ENCODE peak calls at places on chromosomes 2 and 18, in six cellular contexts. H is activated T-cell treated with anti-CD3 and anti-CD28 coated beads for 1 hour, Q is LHCN-M2, Y is T follicular helper cell, A is A172, G is activated T-helper 1 cell treated with Interleukin-2 at 50 U/mL for 16 hours. O is an unnamed sample.

GRCh38 chr2:174053285-174053684 is 88.1 kb upstream of the SP3 start:
- DNase-seq in G (no peak), H (no peak), A (no peak), Y (no peak), Q (no peak), O (no peak)

GRCh38 chr2:105400138-105400540 is 1.3 kb upstream of the FHL2 start:
- DNase-seq in Q (no peak), A (no peak), Y (no peak), H (no peak), G (no peak), O (no peak)

GRCh38 chr2:238489896-238490295 is 63.2 kb downstream of the ASB1 start:
- DNase-seq in G (no peak), Q (no peak), H (no peak), A (no peak), Y (no peak), O (no peak)

GRCh38 chr18:32509121-32509520 is 38.4 kb upstream of the GAREM1 start:
- DNase-seq in Y (no peak), G (no peak), A (no peak), H (no peak), Q (no peak), O (no peak)

GRCh38 chr2:38092196-38092902 is 16.4 kb upstream of the CYP1B1 start:
- DNase-seq in Y (no peak), H (no peak), A (peak; percentile 67), Q (peak; percentile 78), G (no peak), O (no peak)

GRCh38 chr2:37858197-37858711 is 66.8 kb upstream of the RMDN2 start:
- DNase-seq in H (no peak), Q (peak; percentile 46), A (peak; percentile 39), Y (no peak), G (no peak), O (no peak)

GRCh38 chr2:118264591-118264990 is 176.3 kb downstream of the INSIG2 start:
- DNase-seq in H (no peak), G (no peak), Y (no peak), A (peak; percentile 5), Q (no peak), O (no peak)

GRCh38 chr2:126883661-126884030 is 15.0 kb upstream of the TEX51 start:
- DNase-seq in A (no peak), G (no peak), H (no peak), Y (no peak), Q (no peak), O (no peak)

GRCh38 chr18:77118256-77119090 is 14.1 kb downstream of the MBP start:
- DNase-seq in A (no peak), G (no peak), Y (no peak), H (no peak), Q (no peak), O (no peak)

GRCh38 chr2:127759931-127760330 is 51.0 kb downstream of the WDR33 start:
- DNase-seq in Y (no peak), A (no peak), H (no peak), Q (no peak), G (no peak), O (no peak)

GRCh38 chr2:112493048-112493447 is 11.1 kb downstream of the TTL start:
- DNase-seq in G (no peak), Q (no peak), H (no peak), Y (no peak), A (no peak), O (no peak)

GRCh38 chr2:23436346-23437099 is 51.5 kb downstream of the KLHL29 start:
- DNase-seq in Y (no peak), H (no peak), Q (no peak), G (no peak), A (peak; percentile 25), O (no peak)

GRCh38 chr2:150413416-150413815 is 74.1 kb downstream of the RND3 start:
- DNase-seq in A (no peak), H (no peak), Q (no peak), G (no peak), Y (no peak), O (no peak)

GRCh38 chr18:27599202-27599829 is 414.2 kb upstream of the CHST9 start:
- DNase-seq in Q (peak; percentile 27), Y (no peak), H (no peak), A (peak; percentile 33), G (no peak), O (no peak)

GRCh38 chr18:58183226-58183625 is 139.2 kb downstream of the NEDD4L start:
- DNase-seq in Y (no peak), G (no peak), A (no peak), Q (no peak), H (no peak), O (no peak)

GRCh38 chr2:189096769-189097447 is 82.7 kb downstream of the COL5A2 start:
- DNase-seq in H (no peak), A (peak; percentile 96), G (no peak), Y (no peak), Q (peak; percentile 93), O (no peak)

GRCh38 chr2:219736196-219736595 is 108.8 kb downstream of the SLC4A3 start:
- DNase-seq in Q (peak; percentile 67), H (no peak), G (no peak), Y (no peak), A (peak; percentile 84), O (no peak)

GRCh38 chr2:71419145-71419544 is 34.2 kb upstream of the DYSF start:
- DNase-seq in Y (no peak), Q (no peak), H (no peak), A (no peak), G (no peak), O (no peak)

GRCh38 chr2:43119303-43119702 is 107.1 kb downstream of the ZFP36L2 start:
- DNase-seq in A (no peak), G (no peak), Y (no peak), H (no peak), Q (no peak), O (no peak)

GRCh38 chr2:24482256-24482971 is 8.6 kb upstream of the NCOA1 start:
- DNase-seq in Y (no peak), A (no peak), G (no peak), Q (no peak), H (no peak), O (peak; percentile 66)

GRCh38 chr2:190973726-190974628 is 40.0 kb downstream of the STAT1 start:
- DNase-seq in A (no peak), G (no peak), Q (no peak), H (no peak), Y (no peak), O (no peak)

GRCh38 chr2:220847587-220847986 is 724.5 kb downstream of the EPHA4 start:
- DNase-seq in A (peak; percentile 98), G (no peak), Q (peak; percentile 86), H (no peak), Y (no peak), O (no peak)

GRCh38 chr2:47519147-47519537 is 116.2 kb downstream of the MSH2 start:
- DNase-seq in Q (no peak), H (no peak), G (no peak), A (no peak), Y (no peak), O (no peak)

GRCh38 chr2:160376576-160376975 is 117.0 kb downstream of the RBMS1 start:
- DNase-seq in H (no peak), G (no peak), Q (peak; percentile 77), A (peak; percentile 55), Y (no peak), O (no peak)

GRCh38 chr2:127175821-127176354 is 44.2 kb downstream of the CYP27C1 start:
- DNase-seq in G (no peak), A (no peak), Y (no peak), H (no peak), Q (no peak), O (no peak)

GRCh38 chr2:120108049-120108448 is 95.2 kb downstream of the EPB41L5 start:
- DNase-seq in G (no peak), A (peak; percentile 49), Q (peak; percentile 91), H (no peak), Y (no peak), O (no peak)

GRCh38 chr18:42156266-42156665 is 201.2 kb downstream of the PIK3C3 start:
- DNase-seq in G (no peak), H (no peak), Q (peak; percentile 48), Y (no peak), A (peak; percentile 2), O (no peak)

GRCh38 chr18:70931942-70932814 is 643.3 kb downstream of the SOCS6 start:
- DNase-seq in A (peak; percentile 19), G (no peak), Q (peak; percentile 1), Y (no peak), H (no peak), O (no peak)

GRCh38 chr2:230920167-230920566 is 4.9 kb downstream of the GPR55 start:
- DNase-seq in Q (no peak), H (no peak), A (no peak), Y (no peak), G (no peak), O (no peak)

GRCh38 chr2:238282861-238283738 is 5.3 kb downstream of the PER2 start:
- DNase-seq in G (no peak), H (no peak), A (no peak), Q (no peak), Y (no peak), O (peak; percentile 29)

O was measured in CD14-positive monocyte.